ENCODE peak calls at places on chromosomes 5 and 9, in five cellular contexts. One of them, this sample, is unnamed.

GRCh38 chr5:34474573-34475021 is 181.5 kb upstream of the RAI14 start:
- DNase-seq in memory B cell: no peak
- DNase-seq in AG10803: peak
- DNase-seq in stimulated activated CD8-positive, alpha-beta memory T cell treated with anti-CD3 and anti-CD28 coated beads, Interleukin-12 subunit alpha, Interleukin-12 subunit beta, amount 100 ng/mL, for 1 hour: no peak
- DNase-seq in NCI-H69: peak
- DNase-seq in this sample: no peak

GRCh38 chr5:162573758-162574157 is 506.2 kb downstream of the GABRG2 start:
- DNase-seq in memory B cell: no peak
- DNase-seq in AG10803: no peak
- DNase-seq in stimulated activated CD8-positive, alpha-beta memory T cell treated with anti-CD3 and anti-CD28 coated beads, Interleukin-12 subunit alpha, Interleukin-12 subunit beta, amount 100 ng/mL, for 1 hour: no peak
- DNase-seq in NCI-H69: no peak
- DNase-seq in this sample: no peak

GRCh38 chr5:149333711-149334443 is 11.4 kb upstream of the GRPEL2 start:
- DNase-seq in memory B cell: no peak
- DNase-seq in AG10803: peak
- DNase-seq in stimulated activated CD8-positive, alpha-beta memory T cell treated with anti-CD3 and anti-CD28 coated beads, Interleukin-12 subunit alpha, Interleukin-12 subunit beta, amount 100 ng/mL, for 1 hour: no peak
- DNase-seq in NCI-H69: no peak
- DNase-seq in this sample: no peak

GRCh38 chr5:9439651-9440292 is 106.1 kb downstream of the SEMA5A start:
- DNase-seq in memory B cell: no peak
- DNase-seq in AG10803: no peak
- DNase-seq in stimulated activated CD8-positive, alpha-beta memory T cell treated with anti-CD3 and anti-CD28 coated beads, Interleukin-12 subunit alpha, Interleukin-12 subunit beta, amount 100 ng/mL, for 1 hour: no peak
- DNase-seq in NCI-H69: no peak
- DNase-seq in this sample: no peak

GRCh38 chr9:126131066-126132010 is 195.3 kb upstream of the MVB12B start:
- DNase-seq in memory B cell: peak
- DNase-seq in AG10803: no peak
- DNase-seq in stimulated activated CD8-positive, alpha-beta memory T cell treated with anti-CD3 and anti-CD28 coated beads, Interleukin-12 subunit alpha, Interleukin-12 subunit beta, amount 100 ng/mL, for 1 hour: no peak
- DNase-seq in NCI-H69: peak
- DNase-seq in this sample: no peak

GRCh38 chr5:55151923-55152842 is 7.8 kb upstream of the GPX8 start:
- DNase-seq in memory B cell: no peak
- DNase-seq in AG10803: peak
- DNase-seq in stimulated activated CD8-positive, alpha-beta memory T cell treated with anti-CD3 and anti-CD28 coated beads, Interleukin-12 subunit alpha, Interleukin-12 subunit beta, amount 100 ng/mL, for 1 hour: no peak
- DNase-seq in NCI-H69: no peak
- DNase-seq in this sample: no peak

GRCh38 chr5:5666389-5666788 is 243.9 kb downstream of the ICE1 start:
- DNase-seq in memory B cell: no peak
- DNase-seq in AG10803: no peak
- DNase-seq in stimulated activated CD8-positive, alpha-beta memory T cell treated with anti-CD3 and anti-CD28 coated beads, Interleukin-12 subunit alpha, Interleukin-12 subunit beta, amount 100 ng/mL, for 1 hour: no peak
- DNase-seq in NCI-H69: peak
- DNase-seq in this sample: no peak

GRCh38 chr5:163894645-163895044 is 389.2 kb downstream of the MAT2B start:
- DNase-seq in memory B cell: no peak
- DNase-seq in AG10803: peak
- DNase-seq in stimulated activated CD8-positive, alpha-beta memory T cell treated with anti-CD3 and anti-CD28 coated beads, Interleukin-12 subunit alpha, Interleukin-12 subunit beta, amount 100 ng/mL, for 1 hour: no peak
- DNase-seq in NCI-H69: no peak
- DNase-seq in this sample: no peak

GRCh38 chr9:104872959-104873850 is 54.8 kb downstream of the ABCA1 start:
- DNase-seq in memory B cell: no peak
- DNase-seq in AG10803: peak
- DNase-seq in stimulated activated CD8-positive, alpha-beta memory T cell treated with anti-CD3 and anti-CD28 coated beads, Interleukin-12 subunit alpha, Interleukin-12 subunit beta, amount 100 ng/mL, for 1 hour: no peak
- DNase-seq in NCI-H69: no peak
- DNase-seq in this sample: peak

GRCh38 chr9:111037744-111038335 is 430 bp downstream of the LPAR1 start:
- DNase-seq in memory B cell: no peak
- DNase-seq in AG10803: peak
- DNase-seq in stimulated activated CD8-positive, alpha-beta memory T cell treated with anti-CD3 and anti-CD28 coated beads, Interleukin-12 subunit alpha, Interleukin-12 subunit beta, amount 100 ng/mL, for 1 hour: no peak
- DNase-seq in NCI-H69: peak
- DNase-seq in this sample: peak

GRCh38 chr5:170470275-170470674 is 33.5 kb upstream of the KCNIP1 start:
- DNase-seq in memory B cell: no peak
- DNase-seq in AG10803: no peak
- DNase-seq in stimulated activated CD8-positive, alpha-beta memory T cell treated with anti-CD3 and anti-CD28 coated beads, Interleukin-12 subunit alpha, Interleukin-12 subunit beta, amount 100 ng/mL, for 1 hour: no peak
- DNase-seq in NCI-H69: no peak
- DNase-seq in this sample: no peak

GRCh38 chr9:127083598-127083997 is 38.8 kb downstream of the ANGPTL2 start:
- DNase-seq in memory B cell: no peak
- DNase-seq in AG10803: peak
- DNase-seq in stimulated activated CD8-positive, alpha-beta memory T cell treated with anti-CD3 and anti-CD28 coated beads, Interleukin-12 subunit alpha, Interleukin-12 subunit beta, amount 100 ng/mL, for 1 hour: no peak
- DNase-seq in NCI-H69: no peak
- DNase-seq in this sample: no peak

GRCh38 chr5:137488974-137489373 is 10.2 kb downstream of the SPOCK1 start:
- DNase-seq in memory B cell: no peak
- DNase-seq in AG10803: no peak
- DNase-seq in stimulated activated CD8-positive, alpha-beta memory T cell treated with anti-CD3 and anti-CD28 coated beads, Interleukin-12 subunit alpha, Interleukin-12 subunit beta, amount 100 ng/mL, for 1 hour: no peak
- DNase-seq in NCI-H69: no peak
- DNase-seq in this sample: no peak